ENCODE peak calls at places on chromosomes 1 and 21, in eight cellular contexts. L is fibroblast of lung, K is colonic mucosa, X is SK-N-SH, W is pancreas, C is tibial artery, I is transverse colon, B is left ventricle myocardium inferior. N is an unnamed sample. For H3K4me1, the result is how much of the 10 kb centered on the place peaks cover.

GRCh38 chr1:198679535-198680173 is 40.8 kb downstream of the PTPRC start:
- DNase-seq in W (no peak), C (no peak), B (no peak), X (no peak), K (no peak), I (peak), L (no peak), N (no peak)

GRCh38 chr1:156471496-156472490 is 28.8 kb downstream of the MEF2D start:
- DNase-seq in B (peak), K (peak), I (peak), W (peak), L (no peak), C (peak), X (no peak), N (no peak)

GRCh38 chr1:169928438-169929209 is 34.9 kb upstream of the SCYL3 start:
- DNase-seq in I (no peak), X (peak), B (no peak), K (no peak), W (no peak), L (peak), C (no peak), N (no peak)

GRCh38 chr1:46411601-46412341 is 17.7 kb downstream of the FAAH start:
- DNase-seq in C (no peak), K (no peak), B (no peak), I (no peak), L (no peak), X (peak), W (no peak), N (no peak)

GRCh38 chr1:50620680-50621329 is 197.6 kb upstream of the DMRTA2 start:
- DNase-seq in K (peak), I (peak), L (peak), C (no peak), B (no peak), X (no peak), W (no peak), N (peak)

GRCh38 chr21:34143783-34144182 is 70.4 kb downstream of the MRPS6 start:
- DNase-seq in K (no peak), W (no peak), X (no peak), L (no peak), C (peak), I (no peak), B (no peak), N (no peak)

GRCh38 chr1:24369199-24369598 is 44.4 kb downstream of the STPG1 start:
- DNase-seq in W (no peak), B (no peak), C (peak), I (no peak), X (no peak), L (peak), K (no peak), N (no peak)

GRCh38 chr1:3161130-3161840 is 92.3 kb downstream of the PRDM16 start:
- DNase-seq in B (no peak), X (no peak), K (no peak), I (no peak), W (no peak), L (no peak), C (no peak), N (no peak)

GRCh38 chr1:45211061-45211460 is 4.7 kb upstream of the ZSWIM5 start:
- DNase-seq in K (peak), C (no peak), I (no peak), L (no peak), B (no peak), W (no peak), X (no peak), N (no peak)

GRCh38 chr1:53073899-53074311 is 11.9 kb downstream of the PODN start:
- DNase-seq in X (peak), L (peak), W (no peak), I (peak), C (peak), B (peak), K (no peak), N (no peak)

GRCh38 chr21:33231526-33231925 is 1.8 kb downstream of the IFNAR2 start:
- DNase-seq in K (no peak), L (no peak), B (no peak), I (no peak), W (no peak), C (no peak), X (no peak), N (no peak)

GRCh38 chr1:51750218-51750617 is 128.3 kb downstream of the NRDC start:
- DNase-seq in L (peak), W (no peak), X (no peak), K (no peak), B (no peak), I (no peak), C (no peak), N (no peak)

GRCh38 chr21:25561668-25562641 is 45.3 kb downstream of the MRPL39 start:
- DNase-seq in C (peak), K (peak), W (peak), L (peak), I (peak), B (peak), X (peak), N (no peak)

GRCh38 chr21:25560151-25560783 is 47.0 kb downstream of the MRPL39 start:
- DNase-seq in I (no peak), L (peak), X (no peak), W (no peak), B (no peak), K (no peak), C (no peak), N (no peak)

GRCh38 chr21:25564349-25564948 is 42.8 kb downstream of the MRPL39 start:
- DNase-seq in W (no peak), I (no peak), C (no peak), X (no peak), B (no peak), L (no peak), K (no peak), N (no peak)

GRCh38 chr21:25563399-25564116 is 43.7 kb downstream of the MRPL39 start:
- DNase-seq in W (no peak), I (peak), K (no peak), C (no peak), L (peak), X (no peak), B (no peak), N (no peak)

DNA sequence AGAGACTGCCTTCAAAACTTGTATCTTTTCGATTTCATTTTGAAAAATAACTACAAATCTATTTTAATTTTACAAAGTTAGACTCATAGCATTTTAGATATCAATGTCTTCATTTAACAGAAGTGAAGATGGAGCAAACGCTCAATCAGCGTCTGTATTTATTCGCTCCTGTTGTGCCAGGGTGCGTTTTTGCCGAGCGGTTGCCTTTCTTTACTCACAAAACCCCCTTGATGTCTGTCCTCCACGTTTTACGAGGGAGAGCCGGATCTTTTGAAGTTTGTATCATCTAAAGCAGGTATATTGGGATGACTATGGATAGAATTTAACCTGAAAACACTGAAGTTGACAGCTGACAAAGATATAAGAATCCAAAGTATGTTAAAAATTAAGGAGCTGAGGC is 44.6 kb downstream of the MRPL39 start:
- DNase-seq in I (no peak), L (peak), C (no peak), W (no peak), K (no peak), X (no peak), B (no peak), N (no peak)
- H3K27ac ChIP-seq in I (peak), L (peak), C (peak), W (no peak), K (no peak), X (no peak), B (no peak), N (peak)

GRCh38 chr1:40383095-40383487 is 9.6 kb downstream of the SMAP2 start:
- DNase-seq in I (no peak), X (peak), K (no peak), L (no peak), C (no peak), W (no peak), B (no peak), N (no peak)
- H3K4me1 ChIP-seq in I (under half), X (half or more), K (under half), L (under half), C (under half), W (half or more), B (half or more), N (under half)

GRCh38 chr1:94522304-94522703 is 19.3 kb downstream of the F3 start:
- DNase-seq in K (peak), C (no peak), B (no peak), W (no peak), I (no peak), L (peak), X (no peak), N (peak)
- TF ChIP-seq CTCF in K (peak), C (peak), B (peak), W (no peak), I (peak), L (peak), X (peak), N (peak)

GRCh38 chr1:15417365-15417934 is 7.8 kb downstream of the EFHD2 start:
- DNase-seq in K (peak), W (no peak), L (peak), X (peak), C (no peak), B (no peak), I (peak), N (peak)
- H3K27ac ChIP-seq in K (peak), W (peak), L (no peak), X (peak), C (no peak), B (peak), I (peak), N (peak)

GRCh38 chr1:39080884-39081265 is 54.7 kb downstream of the NDUFS5 start:
- DNase-seq in X (no peak), B (no peak), W (no peak), I (no peak), C (no peak), L (no peak), K (no peak), N (no peak)
- H3K4me1 ChIP-seq in X (under half), B (under half), W (under half), I (under half), C (under half), L (under half), K (under half), N (under half)

N was measured in foreskin keratinocyte.